ENCODE peak calls at places on chromosomes 16 and 17, in eight cellular contexts. V is activated CD4-positive, CD25-positive, alpha-beta regulatory T cell; O is EH; T is iris pigment epithelial cell; K is NCI-H1930; F is ACHN; G is activated T-helper 1 cell treated with Interleukin-2 at 50 U/mL for 16 hours; E is stimulated activated CD4-positive, alpha-beta T cell treated with anti-CD3 and anti-CD28 coated beads, Interleukin-1b, Interleukin-23, amount 100 ng/mL, for 24 hours. L is an unnamed sample.

GRCh38 chr17:56819431-56820145 is 14.1 kb downstream of the C17orf67 start:
- DNase-seq in V (peak; percentile 24), O (peak; percentile 72), T (peak; percentile 63), K (peak; percentile 74), F (peak; percentile 91), G (peak; percentile 46), E (peak; percentile 58), L (peak; percentile 28)

GRCh38 chr17:81020767-81021497 is 14.0 kb upstream of the BAIAP2 start:
- DNase-seq in V (no peak), O (no peak), T (no peak), K (no peak), F (no peak), G (no peak), E (no peak), L (no peak)

GRCh38 chr17:74960739-74961342 is 11.7 kb downstream of the HID1 start:
- DNase-seq in V (no peak), O (peak; percentile 25), T (peak; percentile 26), K (no peak), F (no peak), G (no peak), E (peak; percentile 50), L (no peak)

GRCh38 chr17:8005357-8005756 is 2.9 kb downstream of the GUCY2D start:
- DNase-seq in V (no peak), O (peak; percentile 70), T (peak; percentile 28), K (no peak), F (no peak), G (no peak), E (no peak), L (no peak)

GRCh38 chr17:50151937-50152547 is 1.6 kb upstream of the PPP1R9B start:
- DNase-seq in V (no peak), O (peak; percentile 93), T (peak; percentile 86), K (peak; percentile 78), F (peak; percentile 90), G (no peak), E (no peak), L (peak; percentile 59)

GRCh38 chr16:25596194-25596593 is 95.6 kb upstream of the HS3ST4 start:
- DNase-seq in V (no peak), O (no peak), T (no peak), K (no peak), F (no peak), G (no peak), E (no peak), L (no peak)

GRCh38 chr17:17173921-17174320 is 32.2 kb downstream of the PLD6 start:
- DNase-seq in V (no peak), O (no peak), T (no peak), K (no peak), F (no peak), G (no peak), E (no peak), L (no peak)

GRCh38 chr16:89368604-89369249 is 121.6 kb downstream of the ANKRD11 start:
- DNase-seq in V (no peak), O (no peak), T (no peak), K (no peak), F (no peak), G (no peak), E (no peak), L (no peak)

GRCh38 chr17:57895382-57896060 is 45.7 kb upstream of the MRPS23 start:
- DNase-seq in V (no peak), O (no peak), T (no peak), K (no peak), F (no peak), G (no peak), E (no peak), L (no peak)